ENCODE peak calls at places on chromosomes 16 and 17, in ten cellular contexts. B is WTC11, A is A549, P is GM20000, Y is fibroblast of the aortic adventitia, N is heart right ventricle, C is left lung, K is tibial nerve, E is AG10803, M is heart left ventricle. V is an unnamed sample.

GRCh38 chr17:68613739-68614298 is 12.7 kb upstream of the FAM20A start:
- DNase-seq in B (peak), A (peak), P (peak), Y (peak), N (no peak), C (no peak), K (no peak), E (peak), M (no peak), V (no peak)

GRCh38 chr17:78315355-78316114 is 44.3 kb downstream of the SOCS3 start:
- DNase-seq in B (no peak), A (peak), P (peak), Y (peak), N (peak), C (peak), K (peak), E (peak), M (peak), V (no peak)

GRCh38 chr16:75079346-75079926 is 37.1 kb downstream of the LDHD start:
- DNase-seq in B (no peak), A (no peak), P (no peak), Y (no peak), N (no peak), C (no peak), K (no peak), E (no peak), M (no peak), V (no peak)

GRCh38 chr17:31803494-31804213 is 55.4 kb downstream of the COPRS start:
- DNase-seq in B (no peak), A (peak), P (no peak), Y (no peak), N (no peak), C (no peak), K (no peak), E (no peak), M (no peak), V (no peak)

GRCh38 chr16:49407873-49408565 is 34.4 kb downstream of the C16orf78 start:
- DNase-seq in B (peak), A (peak), P (peak), Y (peak), N (peak), C (peak), K (peak), E (peak), M (peak), V (peak)

GRCh38 chr17:10103712-10104111 is 94.7 kb downstream of the GAS7 start:
- DNase-seq in B (no peak), A (no peak), P (no peak), Y (no peak), N (no peak), C (no peak), K (no peak), E (no peak), M (no peak), V (no peak)

GRCh38 chr17:64783556-64784352 is 121.6 kb upstream of the SMURF2 start:
- DNase-seq in B (no peak), A (no peak), P (no peak), Y (no peak), N (no peak), C (no peak), K (no peak), E (no peak), M (no peak), V (no peak)

GRCh38 chr17:17511293-17511741 is 15.1 kb upstream of the RASD1 start:
- DNase-seq in B (no peak), A (no peak), P (no peak), Y (no peak), N (no peak), C (peak), K (no peak), E (no peak), M (peak), V (no peak)

GRCh38 chr16:79104567-79104966 is 496.0 kb downstream of the MAF start:
- DNase-seq in B (no peak), A (no peak), P (no peak), Y (no peak), N (no peak), C (no peak), K (no peak), E (no peak), M (no peak), V (no peak)

GRCh38 chr16:29230671-29231091 is 175.8 kb downstream of the NPIPB11 start:
- DNase-seq in B (peak), A (no peak), P (no peak), Y (peak), N (no peak), C (no peak), K (no peak), E (peak), M (no peak), V (no peak)

GRCh38 chr17:3885271-3885670 is 7.6 kb downstream of the CAMKK1 start:
- DNase-seq in B (no peak), A (no peak), P (no peak), Y (no peak), N (no peak), C (no peak), K (no peak), E (no peak), M (no peak), V (no peak)

GRCh38 chr17:43341705-43342600 is 56.8 kb upstream of the ARL4D start:
- DNase-seq in B (no peak), A (no peak), P (no peak), Y (peak), N (no peak), C (no peak), K (no peak), E (peak), M (no peak), V (no peak)

GRCh38 chr17:39699818-39700147 is at the start of gene ERBB2:
- DNase-seq in B (peak), A (peak), P (no peak), Y (peak), N (peak), C (no peak), K (peak), E (peak), M (peak), V (peak)

GRCh38 chr17:1134634-1135324 is 45.0 kb downstream of the ABR start:
- DNase-seq in B (no peak), A (no peak), P (no peak), Y (no peak), N (peak), C (no peak), K (no peak), E (no peak), M (peak), V (no peak)

GRCh38 chr16:9012330-9012729 is 48.6 kb upstream of the USP7 start:
- DNase-seq in B (no peak), A (no peak), P (no peak), Y (no peak), N (no peak), C (no peak), K (no peak), E (no peak), M (no peak), V (no peak)

GRCh38 chr16:10741844-10742243 is 1.8 kb upstream of the NUBP1 start:
- DNase-seq in B (no peak), A (no peak), P (no peak), Y (peak), N (peak), C (no peak), K (no peak), E (peak), M (no peak), V (no peak)

GRCh38 chr17:44584498-44584897 is 27.2 kb downstream of the FZD2 start:
- DNase-seq in B (no peak), A (no peak), P (no peak), Y (no peak), N (no peak), C (no peak), K (no peak), E (no peak), M (no peak), V (no peak)

GRCh38 chr17:44578947-44579346 is 21.7 kb downstream of the FZD2 start:
- DNase-seq in B (no peak), A (no peak), P (no peak), Y (no peak), N (no peak), C (no peak), K (no peak), E (no peak), M (no peak), V (no peak)

GRCh38 chr17:44585315-44585714 is 28.0 kb downstream of the FZD2 start:
- DNase-seq in B (no peak), A (no peak), P (no peak), Y (no peak), N (no peak), C (no peak), K (no peak), E (no peak), M (no peak), V (no peak)

GRCh38 chr17:44587339-44587738 is 30.1 kb downstream of the FZD2 start:
- DNase-seq in B (no peak), A (peak), P (no peak), Y (peak), N (peak), C (no peak), K (no peak), E (peak), M (peak), V (no peak)

DNA sequence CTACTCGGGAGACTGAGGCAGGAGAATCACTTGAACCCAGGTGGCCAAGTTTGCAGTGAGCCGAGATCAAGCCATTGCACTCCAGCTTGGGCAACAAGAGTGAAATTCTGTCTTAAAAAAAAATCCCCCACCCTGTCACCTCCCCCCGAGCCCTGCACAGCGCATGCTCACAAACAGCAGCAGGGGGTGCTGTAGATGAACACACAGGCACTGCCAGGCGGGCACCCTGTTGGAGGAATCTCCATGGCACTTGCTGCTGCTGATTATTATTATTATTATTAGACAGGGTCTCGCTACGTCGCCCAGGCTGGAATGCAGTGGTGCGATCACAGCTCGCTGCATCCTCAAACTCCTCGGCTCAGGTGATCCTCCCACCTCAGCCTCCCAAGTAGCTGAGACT is 24.6 kb downstream of the FZD2 start:
- DNase-seq in B (no peak), A (peak), P (no peak), Y (no peak), N (no peak), C (no peak), K (no peak), E (no peak), M (no peak), V (no peak)
- TF ChIP-seq CTCF in B (no peak), A (peak), P (no peak), Y (peak), N (no peak), C (no peak), K (no peak), E (peak), M (no peak), V (no peak)

GRCh38 chr16:21684199-21684598 is 20.4 kb downstream of the OTOA start:
- DNase-seq in B (peak), A (peak), P (peak), Y (no peak), N (no peak), C (no peak), K (no peak), E (no peak), M (no peak), V (no peak)
- TF ChIP-seq CTCF in B (peak), A (peak), P (peak), Y (peak), N (peak), C (peak), K (no peak), E (peak), M (peak), V (peak)

GRCh38 chr16:12348733-12349704 is 372.5 kb downstream of the SNX29 start:
- DNase-seq in B (no peak), A (no peak), P (no peak), Y (no peak), N (no peak), C (no peak), K (no peak), E (no peak), M (no peak), V (no peak)

GRCh38 chr16:12354296-12354818 is 377.8 kb downstream of the SNX29 start:
- DNase-seq in B (no peak), A (no peak), P (no peak), Y (no peak), N (no peak), C (no peak), K (no peak), E (no peak), M (no peak), V (no peak)

GRCh38 chr16:12349950-12350842 is 373.7 kb downstream of the SNX29 start:
- DNase-seq in B (no peak), A (no peak), P (no peak), Y (no peak), N (no peak), C (no peak), K (no peak), E (no peak), M (no peak), V (no peak)

GRCh38 chr16:12347365-12347764 is 370.8 kb downstream of the SNX29 start:
- DNase-seq in B (no peak), A (no peak), P (no peak), Y (no peak), N (no peak), C (no peak), K (no peak), E (no peak), M (no peak), V (no peak)

DNA sequence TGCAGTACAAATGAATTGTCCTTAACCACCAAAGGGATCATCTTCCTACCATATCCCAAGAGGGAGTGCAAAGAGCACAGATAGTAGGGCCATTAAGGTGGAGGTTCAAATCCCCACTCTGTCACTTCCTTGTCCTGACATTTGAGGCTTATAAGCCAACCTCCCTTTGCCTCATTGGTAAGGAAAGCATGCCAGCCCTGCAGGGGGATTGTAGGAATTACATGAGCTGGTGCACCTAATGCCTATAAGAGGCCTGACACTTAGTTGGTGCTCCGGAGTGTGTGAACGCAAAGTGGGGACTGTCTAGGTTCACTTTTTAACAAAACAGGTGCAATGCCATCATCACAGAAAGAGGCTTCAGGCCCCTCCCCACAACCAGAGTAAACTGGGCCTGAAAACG is 374.4 kb downstream of the SNX29 start:
- DNase-seq in B (peak), A (peak), P (no peak), Y (no peak), N (no peak), C (no peak), K (no peak), E (no peak), M (no peak), V (no peak)
- TF ChIP-seq CTCF in B (no peak), A (no peak), P (no peak), Y (no peak), N (no peak), C (no peak), K (no peak), E (no peak), M (no peak), V (no peak)

DNA sequence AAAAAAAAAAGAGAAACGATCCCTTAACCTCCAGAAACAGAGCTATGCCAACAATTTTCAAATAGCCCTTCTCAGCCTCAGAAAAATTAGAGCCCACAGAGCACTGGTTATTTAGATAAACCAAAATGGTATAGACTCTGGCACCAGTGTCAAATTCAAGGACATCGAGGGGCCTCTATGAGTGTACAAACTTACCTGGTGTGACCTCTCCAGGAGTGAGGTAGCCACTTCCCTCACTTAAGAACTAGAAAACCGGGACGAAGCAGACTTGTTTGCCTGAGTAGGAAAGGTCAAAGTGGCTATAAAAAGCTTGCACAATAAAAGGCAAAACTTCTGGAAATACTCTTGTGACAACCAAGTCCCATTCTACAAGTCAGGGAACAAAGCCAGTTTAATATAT is 39.1 kb upstream of the PRSS54 start:
- DNase-seq in B (no peak), A (no peak), P (no peak), Y (no peak), N (no peak), C (no peak), K (no peak), E (no peak), M (no peak), V (no peak)
- TF ChIP-seq CTCF in B (no peak), A (no peak), P (no peak), Y (no peak), N (no peak), C (no peak), K (no peak), E (no peak), M (no peak), V (no peak)

DNA sequence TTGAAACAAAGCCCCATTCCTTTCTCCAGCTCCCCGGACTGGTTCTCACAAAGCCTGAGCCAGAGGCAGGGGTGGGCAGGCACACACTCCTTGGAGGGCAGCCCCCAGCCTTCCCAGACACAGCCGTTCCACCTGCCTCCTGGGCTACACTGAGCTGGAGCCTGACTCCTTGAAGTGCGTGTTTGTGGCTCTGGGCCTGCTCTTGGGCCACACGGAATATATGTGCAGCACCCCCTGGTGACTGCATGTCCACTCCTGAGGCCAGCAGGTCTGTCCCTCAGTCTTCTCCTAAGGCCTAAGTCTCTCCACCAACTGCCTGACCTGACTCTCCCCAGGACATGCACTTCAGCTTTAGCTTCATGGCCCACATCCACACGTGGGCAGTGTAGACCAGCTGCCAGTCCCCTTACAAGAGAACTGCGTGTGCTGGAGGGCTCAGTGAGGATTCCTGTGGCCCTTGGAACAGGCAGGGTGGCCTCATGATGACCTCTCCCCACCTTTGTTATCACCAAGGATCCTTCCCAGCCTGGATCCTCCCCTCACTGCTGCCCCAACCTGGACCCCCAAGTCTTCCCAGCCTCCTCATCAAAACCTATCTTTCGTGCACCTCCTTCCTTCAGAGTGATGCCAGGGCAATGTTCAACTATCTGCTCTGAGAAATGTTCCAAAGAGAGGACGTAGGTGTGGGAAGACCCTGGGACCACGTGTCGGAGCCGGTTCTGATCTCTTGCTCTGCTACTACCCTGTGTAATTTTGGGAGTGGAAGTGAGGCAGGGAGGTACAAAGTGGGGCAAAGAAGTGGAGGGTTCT is 12.4 kb upstream of the SLC6A2 start:
- DNase-seq in B (no peak), A (peak), P (no peak), Y (peak), N (no peak), C (no peak), K (no peak), E (no peak), M (no peak), V (no peak)
- TF ChIP-seq CTCF in B (no peak), A (no peak), P (no peak), Y (peak), N (no peak), C (peak), K (no peak), E (peak), M (no peak), V (no peak)

GRCh38 chr17:75046583-75047289 is at the start of the genes ATP5PD and KCTD2:
- DNase-seq in B (peak), A (peak), P (peak), Y (peak), N (peak), C (peak), K (peak), E (peak), M (peak), V (peak)
- TF ChIP-seq CTCF in B (no peak), A (no peak), P (no peak), Y (no peak), N (no peak), C (peak), K (no peak), E (no peak), M (no peak), V (no peak)

V was measured in mesothelial cell of epicardium.